ENCODE peak calls at places on chromosomes 6 and 20, in four cellular contexts. N is colonic mucosa, R is stomach, C is HCT116. S is an unnamed sample.

GRCh38 chr6:105321728-105322127 is 81.2 kb downstream of the PREP start:
- DNase-seq in N (no peak), C (no peak), R (no peak), S (no peak)

GRCh38 chr6:44217332-44218143 is 812 bp downstream of the MYMX start:
- DNase-seq in C (no peak), R (peak; percentile 80), N (no peak), S (peak; percentile 34)

GRCh38 chr6:63635563-63636515 is at the start of gene PHF3:
- DNase-seq in R (peak; percentile 92), N (peak; percentile 90), C (peak; percentile 79), S (peak; percentile 94)

GRCh38 chr20:38628580-38629470 is 27.2 kb downstream of the ARHGAP40 start:
- DNase-seq in C (no peak), N (no peak), R (no peak), S (no peak)

GRCh38 chr6:100099189-100100074 is 105.4 kb upstream of the MCHR2 start:
- DNase-seq in C (peak; percentile 16), N (no peak), R (no peak), S (no peak)

GRCh38 chr20:49489688-49490087 is 7.2 kb upstream of the KCNB1 start:
- DNase-seq in R (no peak), C (no peak), N (no peak), S (no peak)

GRCh38 chr6:148803979-148804378 is 57.1 kb downstream of the UST start:
- DNase-seq in R (no peak), N (no peak), C (no peak), S (no peak)

GRCh38 chr20:15930324-15931305 is 642.6 kb downstream of the KIF16B start:
- DNase-seq in C (no peak), N (no peak), R (no peak), S (no peak)

GRCh38 chr6:31970604-31971271 is 1.2 kb downstream of the DXO start:
- DNase-seq in R (peak; percentile 35), C (no peak), N (no peak), S (peak; percentile 23)
- H3K36me3 ChIP-seq in R (peaks cover 52% of the 10 kb centered on the region), C (peaks cover 28% of the 10 kb centered on the region), N (no peaks in the 10 kb centered on the region), S (peaks cover 32% of the 10 kb centered on the region)

GRCh38 chr6:16482702-16483314 is 244.4 kb downstream of the GMPR start:
- DNase-seq in R (no peak), N (no peak), C (no peak), S (no peak)
- TF ChIP-seq CTCF in R (no peak), N (no peak), C (no peak), S (no peak)

DNA sequence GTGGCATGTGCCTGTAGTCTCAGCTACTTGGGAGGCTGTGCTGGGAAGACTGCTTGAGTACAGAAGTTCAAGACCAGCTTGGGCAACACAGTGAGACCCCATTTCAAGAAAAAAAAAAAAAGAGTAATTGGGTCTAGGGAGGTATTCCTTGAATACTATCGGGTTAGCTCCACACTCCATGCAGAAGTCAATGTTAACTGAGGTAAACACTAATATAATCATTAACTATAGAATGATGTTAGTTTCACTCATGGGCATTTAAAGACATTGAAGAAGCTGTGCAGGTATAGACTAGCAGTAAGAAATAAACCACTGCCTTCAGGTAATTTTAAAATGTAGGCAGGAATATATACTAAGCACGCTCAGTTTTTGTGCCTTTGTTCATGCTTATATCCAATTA is 32.6 kb downstream of the MDN1 start:
- DNase-seq in R (no peak), N (no peak), C (no peak), S (no peak)
- H3K36me3 ChIP-seq in R (peaks cover 99% of the 10 kb centered on the region), N (no peaks in the 10 kb centered on the region), C (peaks cover 60% of the 10 kb centered on the region), S (peaks cover 85% of the 10 kb centered on the region)

GRCh38 chr6:38722727-38723334 is 7.7 kb downstream of the DNAH8 start:
- DNase-seq in N (no peak), R (no peak), C (no peak), S (no peak)

GRCh38 chr6:38716825-38717224 is 1.7 kb downstream of the DNAH8 start:
- DNase-seq in N (no peak), C (no peak), R (no peak), S (no peak)

GRCh38 chr6:38722037-38722436 is 6.9 kb downstream of the DNAH8 start:
- DNase-seq in N (no peak), C (no peak), R (no peak), S (no peak)

GRCh38 chr6:38719358-38719757 is 4.2 kb downstream of the DNAH8 start:
- DNase-seq in C (no peak), R (no peak), N (no peak), S (no peak)

DNA sequence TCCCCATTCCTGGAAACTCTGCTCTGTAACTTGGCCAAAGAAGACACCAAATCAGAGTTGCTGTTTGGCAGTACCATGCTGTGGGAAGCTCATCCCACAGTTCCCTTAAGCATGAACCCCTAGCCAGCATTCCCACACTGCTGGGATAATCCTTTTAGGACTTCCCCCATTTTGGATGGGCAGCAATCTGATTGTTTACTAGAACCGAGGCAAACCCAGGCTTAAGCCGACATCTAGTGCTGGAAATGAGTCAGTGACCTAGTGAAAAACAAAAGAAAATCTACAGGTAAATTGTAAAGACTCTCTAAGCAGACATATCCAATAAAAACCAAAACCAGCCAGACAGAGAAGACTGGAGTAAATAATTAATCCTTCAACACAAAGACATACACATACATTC is 5.2 kb downstream of the DNAH8 start:
- DNase-seq in C (peak; percentile 12), R (no peak), N (no peak), S (no peak)
- TF ChIP-seq CTCF in C (no peak), R (no peak), N (no peak), S (peak; percentile 44)

GRCh38 chr6:161164182-161164625 is 109.7 kb downstream of the AGPAT4 start:
- DNase-seq in C (no peak), R (no peak), N (no peak), S (no peak)

GRCh38 chr6:161161121-161161520 is 112.7 kb downstream of the AGPAT4 start:
- DNase-seq in C (no peak), N (no peak), R (no peak), S (no peak)

GRCh38 chr6:161161889-161162624 is 111.8 kb downstream of the AGPAT4 start:
- DNase-seq in R (no peak), C (no peak), N (no peak), S (no peak)

GRCh38 chr6:161163466-161164181 is 110.2 kb downstream of the AGPAT4 start:
- DNase-seq in C (no peak), N (no peak), R (no peak), S (no peak)

DNA sequence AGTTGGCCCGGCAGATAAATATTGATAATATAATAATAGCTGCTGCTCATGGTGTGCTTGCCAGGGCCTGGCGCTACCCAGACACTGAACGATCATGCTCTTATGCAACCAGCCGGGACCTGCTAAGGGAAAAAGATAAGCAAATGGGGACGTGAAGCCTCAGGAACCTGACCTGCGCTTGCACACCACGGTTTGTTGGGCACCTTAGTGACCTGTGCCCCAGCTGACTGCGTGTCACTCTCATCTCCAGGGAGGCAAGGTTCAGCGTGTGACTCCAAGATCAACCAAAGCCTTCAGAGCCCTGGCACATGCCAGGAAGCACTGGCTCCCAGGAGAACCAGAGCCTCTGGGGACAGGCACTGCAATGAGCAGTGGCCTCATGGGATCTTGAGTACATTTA is 111.1 kb downstream of the AGPAT4 start:
- DNase-seq in C (no peak), R (no peak), N (no peak), S (peak; percentile 28)
- H3K36me3 ChIP-seq in C (no peaks in the 10 kb centered on the region), R (peaks cover 32% of the 10 kb centered on the region), N (no peaks in the 10 kb centered on the region), S (no peaks in the 10 kb centered on the region)

DNA sequence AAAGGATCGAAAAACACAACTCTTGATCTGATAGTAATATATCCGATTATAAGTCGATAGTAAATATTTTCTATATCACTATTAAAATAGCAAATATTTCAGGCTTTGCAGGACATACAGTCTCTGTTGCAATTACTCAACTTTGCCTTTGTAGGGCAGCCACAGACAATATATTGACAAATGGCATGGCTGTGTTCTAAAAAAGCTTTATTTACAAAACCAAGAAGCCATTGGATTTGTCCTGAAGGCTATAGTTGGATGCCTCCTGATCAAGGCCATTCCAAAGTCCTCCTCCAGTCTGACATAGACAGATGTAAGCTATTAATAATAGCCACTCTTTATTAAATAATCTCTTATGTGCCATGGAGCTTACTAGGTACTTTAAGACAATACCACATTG is 5.9 kb downstream of the OCSTAMP start:
- DNase-seq in R (no peak), N (no peak), C (no peak), S (no peak)
- TF ChIP-seq CTCF in R (no peak), N (no peak), C (no peak), S (no peak)

GRCh38 chr6:167034056-167034455 is 34.9 kb downstream of the CEP43 start:
- DNase-seq in R (no peak), C (no peak), N (no peak), S (no peak)

DNA sequence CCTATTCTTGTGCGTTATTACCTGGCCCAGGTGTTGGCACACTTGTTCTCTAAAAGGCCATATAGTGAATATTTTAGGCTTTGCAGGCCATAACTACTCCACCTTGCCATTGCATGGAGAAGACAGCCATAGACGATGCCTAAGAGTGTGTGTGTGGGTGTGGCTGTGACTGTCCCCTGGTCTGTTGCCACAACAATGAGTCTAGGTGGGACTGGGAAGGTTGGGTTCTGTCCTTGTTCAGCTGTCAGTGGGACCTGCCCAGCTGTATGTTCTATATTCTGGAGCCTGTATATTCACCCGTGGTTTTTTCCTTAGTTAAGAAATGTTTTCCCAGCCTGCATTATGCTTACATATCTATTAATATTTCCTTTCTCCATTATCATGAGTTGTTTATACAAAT is 38.6 kb downstream of the CEP43 start:
- DNase-seq in C (no peak), R (no peak), N (no peak), S (no peak)
- H3K36me3 ChIP-seq in C (peaks cover 30% of the 10 kb centered on the region), R (peaks cover 80% of the 10 kb centered on the region), N (peaks cover 7% of the 10 kb centered on the region), S (peaks cover 27% of the 10 kb centered on the region)

GRCh38 chr20:41340327-41341055 is at the start of gene LPIN3:
- DNase-seq in R (peak; percentile 94), N (peak; percentile 95), C (peak; percentile 84), S (peak; percentile 91)
- TF ChIP-seq CTCF in R (no peak), N (no peak), C (peak; percentile 10), S (peak; percentile 38)

S was measured in BE2C.